ENCODE peak calls at places on chromosome 5, in four cellular contexts. One of them, this sample, is unnamed.

GRCh38 chr5:168409601-168410458 is 76.4 kb upstream of the RARS1 start:
- DNase-seq in transverse colon: no peak
- DNase-seq in HuH-7: no peak
- DNase-seq in RCC 7860: peak
- DNase-seq in this sample: no peak

GRCh38 chr5:110031402-110032140 is 341.8 kb downstream of the MAN2A1 start:
- DNase-seq in transverse colon: no peak
- DNase-seq in HuH-7: no peak
- DNase-seq in RCC 7860: no peak
- DNase-seq in this sample: no peak

GRCh38 chr5:120101771-120102170 is 362.3 kb upstream of the PRR16 start:
- DNase-seq in transverse colon: no peak
- DNase-seq in HuH-7: no peak
- DNase-seq in RCC 7860: no peak
- DNase-seq in this sample: no peak

GRCh38 chr5:141559481-141559880 is 59.3 kb downstream of the DIAPH1 start:
- DNase-seq in transverse colon: no peak
- DNase-seq in HuH-7: no peak
- DNase-seq in RCC 7860: no peak
- DNase-seq in this sample: no peak

GRCh38 chr5:176466245-176466871 is 18.2 kb downstream of the FAF2 start:
- DNase-seq in transverse colon: no peak
- DNase-seq in HuH-7: peak
- DNase-seq in RCC 7860: no peak
- DNase-seq in this sample: no peak

GRCh38 chr5:66994790-66995189 is 201.8 kb downstream of the CD180 start:
- DNase-seq in transverse colon: no peak
- DNase-seq in HuH-7: no peak
- DNase-seq in RCC 7860: no peak
- DNase-seq in this sample: no peak

GRCh38 chr5:117110548-117110947 is 535.9 kb upstream of the SEMA6A start:
- DNase-seq in transverse colon: no peak
- DNase-seq in HuH-7: no peak
- DNase-seq in RCC 7860: no peak
- DNase-seq in this sample: no peak

GRCh38 chr5:174750720-174751119 is 26.3 kb downstream of the MSX2 start:
- DNase-seq in transverse colon: no peak
- DNase-seq in HuH-7: no peak
- DNase-seq in RCC 7860: peak
- DNase-seq in this sample: no peak

GRCh38 chr5:141701341-141702119 is 19.5 kb upstream of the ARAP3 start:
- DNase-seq in transverse colon: no peak
- DNase-seq in HuH-7: no peak
- DNase-seq in RCC 7860: no peak
- DNase-seq in this sample: no peak

GRCh38 chr5:28576022-28576421 is 1537.6 kb upstream of the CDH9 start:
- DNase-seq in transverse colon: no peak
- DNase-seq in HuH-7: peak
- DNase-seq in RCC 7860: no peak
- DNase-seq in this sample: peak

GRCh38 chr5:127656825-127657224 is 7.9 kb downstream of the CTXN3 start:
- DNase-seq in transverse colon: no peak
- DNase-seq in HuH-7: no peak
- DNase-seq in RCC 7860: no peak
- DNase-seq in this sample: no peak

GRCh38 chr5:37304888-37305287 is 55.7 kb upstream of the CPLANE1 start:
- DNase-seq in transverse colon: no peak
- DNase-seq in HuH-7: no peak
- DNase-seq in RCC 7860: no peak
- DNase-seq in this sample: no peak

GRCh38 chr5:101364469-101364868 is 461.4 kb upstream of the ST8SIA4 start:
- DNase-seq in transverse colon: no peak
- DNase-seq in HuH-7: no peak
- DNase-seq in RCC 7860: no peak
- DNase-seq in this sample: no peak

GRCh38 chr5:116938488-116938887 is 363.9 kb upstream of the SEMA6A start:
- DNase-seq in transverse colon: no peak
- DNase-seq in HuH-7: no peak
- DNase-seq in RCC 7860: no peak
- DNase-seq in this sample: peak

GRCh38 chr5:9350301-9350797 is 195.5 kb downstream of the SEMA5A start:
- DNase-seq in transverse colon: no peak
- DNase-seq in HuH-7: no peak
- DNase-seq in RCC 7860: peak
- DNase-seq in this sample: no peak

GRCh38 chr5:64417390-64417789 is 88.4 kb upstream of the RGS7BP start:
- DNase-seq in transverse colon: no peak
- DNase-seq in HuH-7: no peak
- DNase-seq in RCC 7860: no peak
- DNase-seq in this sample: no peak

GRCh38 chr5:36492998-36493655 is 113.3 kb upstream of the SLC1A3 start:
- DNase-seq in transverse colon: no peak
- DNase-seq in HuH-7: no peak
- DNase-seq in RCC 7860: peak
- DNase-seq in this sample: no peak

GRCh38 chr5:39025456-39025855 is 48.7 kb downstream of the RICTOR start:
- DNase-seq in transverse colon: no peak
- DNase-seq in HuH-7: no peak
- DNase-seq in RCC 7860: no peak
- DNase-seq in this sample: no peak

GRCh38 chr5:27491047-27491446 is 452.7 kb upstream of the CDH9 start:
- DNase-seq in transverse colon: no peak
- DNase-seq in HuH-7: no peak
- DNase-seq in RCC 7860: no peak
- DNase-seq in this sample: no peak

GRCh38 chr5:120655828-120656435 is 191.8 kb downstream of the PRR16 start:
- DNase-seq in transverse colon: peak
- DNase-seq in HuH-7: peak
- DNase-seq in RCC 7860: no peak
- DNase-seq in this sample: peak

GRCh38 chr5:141869514-141869913 is 8.7 kb downstream of the PCDH1 start:
- DNase-seq in transverse colon: peak
- DNase-seq in HuH-7: no peak
- DNase-seq in RCC 7860: no peak
- DNase-seq in this sample: no peak

GRCh38 chr5:34996236-34996635 is 51.5 kb downstream of the AGXT2 start:
- DNase-seq in transverse colon: no peak
- DNase-seq in HuH-7: no peak
- DNase-seq in RCC 7860: no peak
- DNase-seq in this sample: no peak

GRCh38 chr5:124512236-124512635 is 234.2 kb downstream of the ZNF608 start:
- DNase-seq in transverse colon: no peak
- DNase-seq in HuH-7: no peak
- DNase-seq in RCC 7860: no peak
- DNase-seq in this sample: no peak

GRCh38 chr5:96517294-96517693 is 84.2 kb upstream of the PCSK1 start:
- DNase-seq in transverse colon: no peak
- DNase-seq in HuH-7: no peak
- DNase-seq in RCC 7860: no peak
- DNase-seq in this sample: no peak

GRCh38 chr5:75368391-75368790 is 31.4 kb downstream of the HMGCR start:
- DNase-seq in transverse colon: no peak
- DNase-seq in HuH-7: no peak
- DNase-seq in RCC 7860: no peak
- DNase-seq in this sample: no peak

GRCh38 chr5:10091701-10092100 is 158.0 kb downstream of the ATPSCKMT start:
- DNase-seq in transverse colon: no peak
- DNase-seq in HuH-7: no peak
- DNase-seq in RCC 7860: no peak
- DNase-seq in this sample: peak

GRCh38 chr5:96821260-96821916 is 13.6 kb upstream of the ERAP1 start:
- DNase-seq in transverse colon: no peak
- DNase-seq in HuH-7: no peak
- DNase-seq in RCC 7860: no peak
- DNase-seq in this sample: no peak

GRCh38 chr5:154371687-154372086 is 74.1 kb upstream of the SAP30L start:
- DNase-seq in transverse colon: no peak
- DNase-seq in HuH-7: no peak
- DNase-seq in RCC 7860: no peak
- DNase-seq in this sample: no peak

GRCh38 chr5:103283869-103284268 is 25.3 kb downstream of the MACIR start:
- DNase-seq in transverse colon: no peak
- DNase-seq in HuH-7: no peak
- DNase-seq in RCC 7860: no peak
- DNase-seq in this sample: no peak

GRCh38 chr5:116650964-116651363 is 76.3 kb upstream of the SEMA6A start:
- DNase-seq in transverse colon: no peak
- DNase-seq in HuH-7: no peak
- DNase-seq in RCC 7860: no peak
- DNase-seq in this sample: no peak

GRCh38 chr5:62395210-62395950 is 8.3 kb downstream of the DIMT1 start:
- DNase-seq in transverse colon: no peak
- DNase-seq in HuH-7: no peak
- DNase-seq in RCC 7860: no peak
- DNase-seq in this sample: no peak

GRCh38 chr5:51226420-51226735 is 156.9 kb upstream of the ISL1 start:
- DNase-seq in transverse colon: no peak
- DNase-seq in HuH-7: peak
- DNase-seq in RCC 7860: no peak
- DNase-seq in this sample: peak

GRCh38 chr5:71573611-71574010 is 13.5 kb upstream of the MCCC2 start:
- DNase-seq in transverse colon: no peak
- DNase-seq in HuH-7: no peak
- DNase-seq in RCC 7860: no peak
- DNase-seq in this sample: no peak

GRCh38 chr5:40674661-40675235 is 5.0 kb upstream of the PTGER4 start:
- DNase-seq in transverse colon: no peak
- DNase-seq in HuH-7: no peak
- DNase-seq in RCC 7860: no peak
- DNase-seq in this sample: no peak

GRCh38 chr5:103014983-103015382 is 105.0 kb downstream of the GIN1 start:
- DNase-seq in transverse colon: no peak
- DNase-seq in HuH-7: no peak
- DNase-seq in RCC 7860: no peak
- DNase-seq in this sample: no peak

GRCh38 chr5:77231470-77232138 is 21.1 kb downstream of the PDE8B start:
- DNase-seq in transverse colon: no peak
- DNase-seq in HuH-7: no peak
- DNase-seq in RCC 7860: no peak
- DNase-seq in this sample: no peak

GRCh38 chr5:7904170-7904569 is 35.2 kb downstream of the MTRR start:
- DNase-seq in transverse colon: no peak
- DNase-seq in HuH-7: no peak
- DNase-seq in RCC 7860: peak
- DNase-seq in this sample: no peak

This sample was measured in iPS-NIHi11.